ENCODE peak calls at places on chromosomes 11 and 22, in eight cellular contexts. H is tibial artery, V is heart right ventricle, T is lower lobe of right lung, C is pancreas, Q is adipocyte, L is colonic mucosa, E is fibroblast of lung. R is an unnamed sample. For H3K36me3, the result is how much of the 10 kb centered on the place peaks cover.

GRCh38 chr22:41910050-41910598 is 4.8 kb downstream of the SHISA8 start:
- DNase-seq in C (peak), H (no peak), E (no peak), L (no peak), V (no peak), T (no peak), Q (peak), R (no peak)

GRCh38 chr11:92693146-92693545 is 276.3 kb upstream of the MTNR1B start:
- DNase-seq in E (no peak), L (no peak), V (no peak), Q (no peak), T (no peak), H (no peak), C (no peak), R (no peak)

GRCh38 chr22:19964701-19965386 is 23.2 kb upstream of the TXNRD2 start:
- DNase-seq in C (peak), Q (no peak), E (no peak), V (no peak), T (no peak), H (no peak), L (no peak), R (no peak)

GRCh38 chr11:71580057-71581003 is 2.3 kb downstream of the KRTAP5-11 start:
- DNase-seq in L (peak), V (peak), E (peak), T (no peak), Q (peak), H (peak), C (no peak), R (no peak)

GRCh38 chr11:61133145-61133544 is 28.1 kb downstream of the VPS37C start:
- DNase-seq in E (no peak), H (no peak), C (no peak), Q (no peak), V (no peak), L (no peak), T (no peak), R (no peak)

GRCh38 chr11:91433284-91434010 is 791.2 kb upstream of the FAT3 start:
- DNase-seq in T (no peak), L (no peak), C (no peak), E (no peak), Q (no peak), H (no peak), V (no peak), R (no peak)

GRCh38 chr11:3077846-3078440 is 20.7 kb upstream of the CARS1 start:
- DNase-seq in V (no peak), L (no peak), C (no peak), E (no peak), T (no peak), H (no peak), Q (no peak), R (no peak)

GRCh38 chr22:27612075-27612474 is 189.5 kb downstream of the MN1 start:
- DNase-seq in T (no peak), Q (no peak), V (no peak), H (no peak), C (no peak), E (no peak), L (no peak), R (no peak)

GRCh38 chr22:42033263-42034181 is 34.9 kb downstream of the WBP2NL start:
- DNase-seq in T (no peak), V (no peak), E (no peak), Q (no peak), H (no peak), C (no peak), L (no peak), R (no peak)

GRCh38 chr11:30533445-30533947 is 52.7 kb downstream of the MPPED2 start:
- DNase-seq in C (no peak), H (no peak), T (no peak), Q (no peak), V (no peak), E (no peak), L (no peak), R (no peak)

GRCh38 chr11:114065094-114065493 is 5.6 kb downstream of the ZBTB16 start:
- DNase-seq in Q (no peak), E (no peak), T (no peak), H (no peak), L (no peak), V (no peak), C (no peak), R (no peak)

GRCh38 chr22:44537016-44537936 is 39.2 kb upstream of the RTL6 start:
- DNase-seq in T (no peak), L (no peak), E (no peak), H (no peak), V (no peak), Q (peak), C (no peak), R (no peak)

GRCh38 chr11:25441432-25441831 is 890.5 kb upstream of the ANO3 start:
- DNase-seq in T (no peak), V (no peak), C (no peak), L (no peak), Q (peak), H (no peak), E (peak), R (no peak)

GRCh38 chr22:47062126-47062525 is 299.7 kb downstream of the TBC1D22A start:
- DNase-seq in H (no peak), V (no peak), L (no peak), E (no peak), C (peak), T (no peak), Q (no peak), R (no peak)

GRCh38 chr22:46150615-46151423 is 493 bp downstream of the PPARA start:
- DNase-seq in E (no peak), Q (peak), V (no peak), T (peak), C (peak), L (peak), H (no peak), R (no peak)

GRCh38 chr11:125431009-125431408 is 65.1 kb downstream of the FEZ1 start:
- DNase-seq in L (no peak), C (no peak), T (no peak), H (no peak), Q (no peak), E (no peak), V (no peak), R (no peak)

GRCh38 chr11:72208281-72208680 is 8.3 kb upstream of the FOLR2 start:
- DNase-seq in Q (no peak), H (no peak), V (no peak), L (no peak), T (no peak), E (no peak), C (no peak), R (no peak)

GRCh38 chr11:70315726-70316125 is 45.2 kb downstream of the PPFIA1 start:
- DNase-seq in H (no peak), Q (no peak), L (no peak), C (no peak), T (no peak), V (no peak), E (no peak), R (no peak)

GRCh38 chr11:66637557-66638176 is 836 bp upstream of the RBM4 start:
- DNase-seq in C (no peak), H (no peak), E (no peak), V (no peak), T (no peak), L (no peak), Q (no peak), R (no peak)

GRCh38 chr11:66638177-66639065 is at the start of gene RBM4:
- DNase-seq in V (peak), C (peak), T (peak), L (peak), H (peak), E (peak), Q (peak), R (peak)

GRCh38 chr11:66643745-66644437 is 5.4 kb downstream of the RBM4 start:
- DNase-seq in E (no peak), C (no peak), Q (no peak), L (no peak), T (no peak), H (no peak), V (no peak), R (no peak)

GRCh38 chr11:66639066-66639813 is 737 bp downstream of the RBM4 start:
- DNase-seq in L (no peak), E (peak), H (peak), C (no peak), Q (peak), V (peak), T (no peak), R (no peak)

GRCh38 chr11:66641834-66642233 is 3.3 kb downstream of the RBM4 start:
- DNase-seq in L (no peak), H (no peak), T (no peak), Q (peak), V (no peak), C (no peak), E (no peak), R (no peak)
- H3K36me3 ChIP-seq in L (under half), H (half or more), T (half or more), Q (half or more), V (half or more), C (under half), E (under half), R (under half)

DNA sequence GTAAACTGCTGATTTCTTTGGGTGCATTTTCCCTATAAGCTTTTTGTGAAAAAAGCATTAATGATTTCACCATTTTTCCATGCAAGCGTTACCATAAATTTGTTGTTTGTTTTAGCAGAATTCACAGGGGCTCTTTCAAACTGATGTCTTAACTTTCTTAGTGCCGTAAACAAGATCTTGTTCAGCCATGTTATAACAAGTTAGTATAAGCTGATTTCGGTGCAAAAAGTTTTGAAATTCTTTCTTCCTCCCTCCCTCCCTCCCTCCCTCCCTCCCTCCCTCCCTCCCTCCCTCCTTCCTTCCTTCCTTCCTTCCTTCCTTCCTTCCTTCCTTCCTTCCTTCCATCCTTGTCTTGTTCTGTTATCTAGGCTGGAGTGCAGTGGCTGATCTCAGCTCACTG is 71.7 kb upstream of the CHORDC1 start:
- DNase-seq in Q (no peak), H (no peak), L (no peak), C (no peak), V (no peak), T (no peak), E (no peak), R (no peak)
- H3K36me3 ChIP-seq in Q (under half), H (under half), L (under half), C (under half), V (under half), T (under half), E (under half), R (under half)

GRCh38 chr11:128482092-128482491 is 105.3 kb downstream of the ETS1 start:
- DNase-seq in E (no peak), V (no peak), Q (no peak), L (no peak), C (no peak), H (no peak), T (no peak), R (no peak)
- H3K36me3 ChIP-seq in E (under half), V (half or more), Q (half or more), L (under half), C (under half), H (under half), T (half or more), R (under half)

GRCh38 chr22:50577697-50577986 is 585 bp downstream of the CPT1B start:
- DNase-seq in C (peak), V (no peak), L (no peak), H (no peak), Q (no peak), E (no peak), T (peak), R (no peak)
- H3K36me3 ChIP-seq in C (under half), V (under half), L (under half), H (under half), Q (under half), E (under half), T (under half), R (under half)

DNA sequence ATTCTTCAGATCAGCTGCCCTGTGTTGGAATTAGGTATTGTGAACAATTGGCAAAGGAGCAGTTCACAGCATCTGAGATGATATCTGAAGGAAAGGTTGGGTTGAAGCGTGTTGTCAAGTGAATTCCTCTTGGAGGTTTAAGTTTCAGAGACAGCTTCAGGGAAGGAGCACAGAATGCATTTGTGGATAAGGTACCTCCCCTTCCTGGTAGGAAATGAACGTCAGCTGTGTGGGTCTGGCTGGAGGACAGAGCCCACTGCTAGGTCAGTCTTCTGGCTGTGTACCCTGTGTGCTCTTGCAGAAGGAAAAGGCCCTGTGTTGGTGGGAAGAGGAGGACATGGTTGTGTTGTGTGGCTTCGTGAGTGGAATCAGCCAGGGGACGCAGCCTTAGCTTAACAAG is 88.1 kb upstream of the GAL start:
- DNase-seq in C (no peak), H (no peak), V (no peak), E (no peak), L (no peak), Q (no peak), T (no peak), R (no peak)
- H3K36me3 ChIP-seq in C (under half), H (half or more), V (half or more), E (under half), L (under half), Q (half or more), T (half or more), R (under half)

R was measured in BJ.